ENCODE peak calls at places on chromosomes 1 and 21, in seven cellular contexts. Y, L, A, U, T, J and D are unnamed samples.
A peak's percentile ranks its signal among the peaks of the same experiment; 100 is the strongest.

GRCh38 chr1:169240449-169241242 is 127.0 kb downstream of the NME7 start:
- DNase-seq in Y (peak; percentile 42), L (peak; percentile 56), A (no peak), U (no peak), T (peak; percentile 19), J (peak; percentile 44), D (no peak)

GRCh38 chr1:230286890-230287269 is 139.3 kb downstream of the PGBD5 start:
- DNase-seq in Y (no peak), L (no peak), A (no peak), U (no peak), T (no peak), J (no peak), D (no peak)

GRCh38 chr1:176639136-176639535 is 176.2 kb downstream of the PAPPA2 start:
- DNase-seq in Y (no peak), L (no peak), A (no peak), U (no peak), T (no peak), J (no peak), D (no peak)

GRCh38 chr1:37634554-37635308 is at the start of gene RSPO1:
- DNase-seq in Y (peak; percentile 10), L (no peak), A (peak; percentile 21), U (peak; percentile 75), T (no peak), J (no peak), D (no peak)

GRCh38 chr1:52054496-52055065 is 410 bp downstream of the TXNDC12 start:
- DNase-seq in Y (no peak), L (no peak), A (no peak), U (no peak), T (no peak), J (no peak), D (no peak)

GRCh38 chr1:37851782-37852210 is 7.6 kb downstream of the MTF1 start:
- DNase-seq in Y (no peak), L (no peak), A (no peak), U (no peak), T (no peak), J (peak; percentile 26), D (no peak)

GRCh38 chr21:31394309-31394708 is 50.2 kb upstream of the TIAM1 start:
- DNase-seq in Y (no peak), L (no peak), A (no peak), U (no peak), T (no peak), J (no peak), D (peak; percentile 78)

GRCh38 chr1:160767417-160768294 is 28.3 kb upstream of the LY9 start:
- DNase-seq in Y (peak; percentile 87), L (no peak), A (no peak), U (no peak), T (peak; percentile 82), J (no peak), D (peak; percentile 33)

GRCh38 chr1:174160109-174160473 is 771 bp downstream of the RABGAP1L start:
- DNase-seq in Y (peak; percentile 67), L (no peak), A (peak; percentile 59), U (peak; percentile 60), T (peak; percentile 26), J (peak; percentile 39), D (no peak)

GRCh38 chr1:185595835-185596667 is 138.1 kb upstream of the HMCN1 start:
- DNase-seq in Y (peak; percentile 44), L (peak; percentile 12), A (peak; percentile 54), U (peak; percentile 66), T (no peak), J (peak; percentile 56), D (peak; percentile 53)

GRCh38 chr1:175320804-175321203 is 128.2 kb upstream of the KIAA0040 start:
- DNase-seq in Y (no peak), L (no peak), A (no peak), U (no peak), T (no peak), J (no peak), D (no peak)

GRCh38 chr1:187481581-187482148 is 652.9 kb downstream of the PLA2G4A start:
- DNase-seq in Y (no peak), L (peak; percentile 8), A (no peak), U (no peak), T (no peak), J (no peak), D (no peak)

GRCh38 chr21:45957986-45958610 is 23.5 kb upstream of the COL6A1 start:
- DNase-seq in Y (no peak), L (no peak), A (no peak), U (peak; percentile 89), T (no peak), J (peak; percentile 30), D (no peak)

GRCh38 chr1:238061967-238062613 is 171.4 kb upstream of the ZP4 start:
- DNase-seq in Y (peak; percentile 82), L (peak; percentile 81), A (peak; percentile 2), U (peak; percentile 14), T (peak; percentile 54), J (peak; percentile 29), D (no peak)

GRCh38 chr1:111571987-111572386 is 47.6 kb upstream of the RAP1A start:
- DNase-seq in Y (no peak), L (peak; percentile 72), A (no peak), U (peak; percentile 55), T (no peak), J (peak; percentile 77), D (no peak)

GRCh38 chr1:230825061-230825803 is 43.1 kb downstream of the C1orf198 start:
- DNase-seq in Y (peak; percentile 75), L (peak; percentile 66), A (peak; percentile 87), U (peak; percentile 89), T (no peak), J (peak; percentile 86), D (no peak)

GRCh38 chr1:19529570-19530145 is 44.3 kb upstream of the CAPZB start:
- DNase-seq in Y (no peak), L (no peak), A (peak; percentile 12), U (no peak), T (no peak), J (peak; percentile 23), D (no peak)

DNA sequence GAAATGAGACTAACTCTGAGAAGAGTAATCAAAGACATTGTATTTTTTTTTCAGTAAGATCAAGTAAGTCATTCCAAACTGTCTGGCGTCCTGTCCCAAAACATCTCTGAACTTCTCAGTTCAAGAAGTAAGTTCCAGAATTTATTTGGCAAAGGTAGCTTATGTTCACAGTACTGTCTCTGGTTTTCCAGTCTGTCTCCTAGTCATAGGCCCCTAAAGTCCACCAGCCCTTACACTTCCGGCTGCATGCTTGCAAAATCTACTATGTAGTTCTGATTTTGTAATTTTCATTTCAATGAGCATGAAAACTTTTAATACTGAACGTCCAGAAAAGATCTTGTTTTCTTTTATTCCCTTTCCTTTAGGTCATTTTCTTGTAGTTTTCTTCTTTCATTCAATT is 61.3 kb upstream of the S1PR1 start:
- DNase-seq in Y (no peak), L (no peak), A (no peak), U (no peak), T (no peak), J (no peak), D (no peak)
- H3K9ac ChIP-seq in Y (no peak overlapping the region), L (no peak overlapping the region), A (no peak overlapping the region), U (no peak overlapping the region), T (no peak overlapping the region), J (no peak overlapping the region), D (no peak overlapping the region)

GRCh38 chr1:156316909-156317308 is 17.8 kb upstream of the VHLL start:
- DNase-seq in Y (no peak), L (no peak), A (no peak), U (no peak), T (no peak), J (no peak), D (no peak)

GRCh38 chr1:156320560-156320959 is 17.5 kb downstream of the CCT3 start:
- DNase-seq in Y (no peak), L (no peak), A (peak; percentile 20), U (no peak), T (no peak), J (peak; percentile 21), D (no peak)

DNA sequence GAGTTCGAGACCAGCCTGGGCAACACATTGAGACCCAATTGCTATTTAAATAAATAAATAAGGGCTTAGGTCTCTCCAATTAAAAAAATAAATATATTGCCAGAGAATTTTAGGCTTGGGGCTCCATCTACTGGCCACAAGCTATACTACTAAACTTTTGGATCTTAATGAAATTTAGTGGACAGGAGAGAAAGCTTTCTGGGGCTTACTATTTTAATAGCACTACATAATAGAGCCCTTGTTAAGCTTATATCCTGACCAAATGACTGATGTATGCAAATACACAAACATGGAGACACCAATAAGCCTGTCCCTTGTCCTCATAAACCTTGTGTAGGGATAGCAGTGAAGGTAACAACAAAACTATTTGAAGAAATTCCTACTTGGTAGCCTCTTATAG is 18.4 kb downstream of the CCT3 start:
- DNase-seq in Y (no peak), L (no peak), A (peak; percentile 60), U (peak; percentile 67), T (no peak), J (peak; percentile 34), D (no peak)
- H3K36me3 ChIP-seq in Y (peaks cover 49% of the 10 kb centered on the region), L (peaks cover 70% of the 10 kb centered on the region), A (peaks cover 89% of the 10 kb centered on the region), U (peaks cover 91% of the 10 kb centered on the region), T (peaks cover 34% of the 10 kb centered on the region), J (peaks cover 71% of the 10 kb centered on the region), D (peaks cover 92% of the 10 kb centered on the region)

DNA sequence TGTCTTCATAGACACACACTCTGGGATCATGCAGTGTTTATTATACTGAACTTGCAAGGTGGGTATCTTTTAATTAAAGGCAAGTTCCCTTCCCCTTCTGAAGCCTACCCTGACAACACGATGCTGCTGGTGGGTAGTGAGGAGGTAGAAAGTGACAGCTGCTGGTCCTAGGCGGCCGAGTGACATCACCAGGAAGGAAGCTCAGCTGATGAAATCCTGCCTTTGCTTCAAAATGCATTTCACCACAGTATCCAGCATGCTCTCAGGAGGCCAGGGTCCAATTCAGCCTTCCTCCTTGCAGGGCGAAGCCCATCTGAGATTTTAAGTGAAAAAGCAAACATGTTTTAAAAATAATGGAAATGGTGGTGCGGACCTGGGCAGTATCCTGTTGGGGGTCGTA is 324.6 kb upstream of the C1orf174 start:
- DNase-seq in Y (no peak), L (no peak), A (no peak), U (no peak), T (no peak), J (no peak), D (no peak)
- H3K9me3 ChIP-seq in Y (peaks cover 19% of the 10 kb centered on the region), L (peaks cover 5% of the 10 kb centered on the region), A (no peaks in the 10 kb centered on the region), U (peaks cover 9% of the 10 kb centered on the region), T (peaks cover 9% of the 10 kb centered on the region), J (peaks cover 39% of the 10 kb centered on the region), D (no peaks in the 10 kb centered on the region)

GRCh38 chr1:110390692-110391232 is at the start of gene SLC16A4:
- DNase-seq in Y (peak; percentile 80), L (peak; percentile 83), A (peak; percentile 58), U (peak; percentile 86), T (no peak), J (peak; percentile 81), D (no peak)

GRCh38 chr1:110387048-110387748 is 3.6 kb downstream of the SLC16A4 start:
- DNase-seq in Y (no peak), L (no peak), A (no peak), U (no peak), T (no peak), J (no peak), D (no peak)

GRCh38 chr1:110393286-110393685 is 2.5 kb upstream of the SLC16A4 start:
- DNase-seq in Y (no peak), L (no peak), A (no peak), U (no peak), T (no peak), J (no peak), D (no peak)

GRCh38 chr1:110393691-110394564 is 3.1 kb upstream of the SLC16A4 start:
- DNase-seq in Y (peak; percentile 79), L (peak; percentile 81), A (peak; percentile 91), U (peak; percentile 69), T (peak; percentile 52), J (peak; percentile 92), D (no peak)

DNA sequence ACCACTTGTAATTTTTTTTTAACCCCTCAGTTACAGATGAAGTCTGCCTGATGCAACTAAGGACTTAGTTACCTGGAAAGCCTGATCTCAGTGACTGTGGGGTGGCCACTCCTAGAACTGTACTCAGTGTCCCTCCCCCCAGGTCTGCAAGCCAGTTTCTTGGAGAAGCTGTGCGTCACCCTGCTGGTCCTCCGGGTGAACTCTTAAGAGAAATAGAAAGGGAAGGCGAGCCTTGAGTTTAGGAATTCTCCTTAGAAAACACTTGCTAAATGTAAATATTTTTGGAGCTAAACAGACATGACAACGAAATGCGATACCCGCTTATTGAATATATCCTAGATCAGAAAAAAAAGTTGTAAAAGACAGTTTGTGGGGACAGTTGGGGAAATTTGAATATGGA is 730 bp downstream of the SLC16A4 start:
- DNase-seq in Y (peak; percentile 76), L (peak; percentile 77), A (peak; percentile 68), U (peak; percentile 92), T (no peak), J (peak; percentile 89), D (no peak)
- H3K9ac ChIP-seq in Y (peak overlapping the region; percentile 65), L (peak overlapping the region; percentile 67), A (peak overlapping the region; percentile 87), U (peak overlapping the region; percentile 63), T (no peak overlapping the region), J (peak overlapping the region; percentile 47), D (no peak overlapping the region)